ENCODE peak calls at places on chromosomes 16 and 17, in nine cellular contexts. L is activated CD4-positive, alpha-beta T cell treated with anti-CD3 and anti-CD28 coated beads, Interleukin-2, amount 50 U/mL, for 48 hours; M is H9; Z is cardiac fibroblast; R is cerebellar cortex; T is NCI-H1092 treated with DMSO at 0.1 percent for 48 hours; P is osteocyte; F is PC-9; N is fibroblast of the aortic adventitia. H is an unnamed sample.
A peak's percentile ranks its signal among the peaks of the same experiment; 100 is the strongest.

GRCh38 chr17:18070861-18071340 is 16.8 kb upstream of the DRG2 start:
- DNase-seq in L (no peak), M (peak; percentile 48), Z (peak; percentile 52), R (peak; percentile 49), T (no peak), P (no peak), F (no peak), N (peak; percentile 38), H (peak; percentile 71)

GRCh38 chr17:34156741-34157589 is 98.1 kb upstream of the CCL2 start:
- DNase-seq in L (no peak), M (no peak), Z (no peak), R (no peak), T (no peak), P (no peak), F (no peak), N (no peak), H (no peak)

GRCh38 chr17:2085648-2085949 is 30.7 kb downstream of the HIC1 start:
- DNase-seq in L (no peak), M (no peak), Z (peak; percentile 89), R (no peak), T (no peak), P (no peak), F (no peak), N (peak; percentile 89), H (peak; percentile 31)

GRCh38 chr17:39861235-39861634 is 2.9 kb downstream of the IKZF3 start:
- DNase-seq in L (no peak), M (no peak), Z (no peak), R (no peak), T (no peak), P (no peak), F (no peak), N (no peak), H (no peak)

GRCh38 chr17:79117905-79118487 is 43.4 kb downstream of the ENGASE start:
- DNase-seq in L (no peak), M (no peak), Z (no peak), R (peak; percentile 50), T (no peak), P (no peak), F (no peak), N (no peak), H (no peak)

GRCh38 chr16:25109643-25110042 is 1.9 kb upstream of the LCMT1 start:
- DNase-seq in L (no peak), M (no peak), Z (peak; percentile 91), R (peak; percentile 22), T (no peak), P (no peak), F (peak; percentile 72), N (peak; percentile 97), H (peak; percentile 79)

GRCh38 chr17:40553694-40554534 is 11.4 kb downstream of the CCR7 start:
- DNase-seq in L (peak; percentile 49), M (peak; percentile 28), Z (peak; percentile 91), R (no peak), T (no peak), P (no peak), F (no peak), N (peak; percentile 80), H (peak; percentile 81)

GRCh38 chr17:21077286-21077685 is 34.5 kb upstream of the USP22 start:
- DNase-seq in L (no peak), M (no peak), Z (no peak), R (no peak), T (no peak), P (no peak), F (no peak), N (no peak), H (no peak)

GRCh38 chr16:14112539-14112856 is 41.4 kb downstream of the MRTFB start:
- DNase-seq in L (no peak), M (no peak), Z (no peak), R (no peak), T (no peak), P (no peak), F (no peak), N (no peak), H (no peak)

GRCh38 chr16:88453621-88454314 is 688 bp downstream of the ZFPM1 start:
- DNase-seq in L (peak; percentile 41), M (no peak), Z (no peak), R (no peak), T (peak; percentile 7), P (no peak), F (peak; percentile 26), N (no peak), H (no peak)

GRCh38 chr16:85561248-85562101 is 51.6 kb upstream of the GSE1 start:
- DNase-seq in L (no peak), M (no peak), Z (no peak), R (no peak), T (no peak), P (no peak), F (no peak), N (no peak), H (no peak)

GRCh38 chr16:89723279-89724250 is 2.2 kb downstream of the ZNF276 start:
- DNase-seq in L (peak; percentile 76), M (no peak), Z (peak; percentile 47), R (peak; percentile 23), T (no peak), P (no peak), F (no peak), N (peak; percentile 35), H (peak; percentile 18)

GRCh38 chr17:44831270-44831770 is 1.2 kb upstream of the GJC1 start:
- DNase-seq in L (no peak), M (peak; percentile 40), Z (no peak), R (no peak), T (no peak), P (no peak), F (no peak), N (no peak), H (no peak)

H was measured in AG20443.